ENCODE peak calls at places on chromosomes 3 and 15, in eight cellular contexts. H, K, S, U, G, I, R and T are unnamed samples.

GRCh38 chr3:180229113-180229512 is 192.4 kb upstream of the PEX5L start:
- DNase-seq in R (no peak), K (no peak), S (no peak), G (no peak), I (no peak), H (no peak), U (no peak), T (no peak)

GRCh38 chr3:187843654-187844053 is 98.4 kb upstream of the BCL6 start:
- DNase-seq in S (no peak), I (no peak), R (no peak), K (no peak), U (no peak), H (no peak), G (no peak), T (no peak)

GRCh38 chr3:8446845-8447244 is 54.8 kb upstream of the LMCD1 start:
- DNase-seq in H (peak), U (no peak), S (no peak), G (no peak), K (no peak), R (no peak), I (no peak), T (peak)

GRCh38 chr3:157151627-157152026 is 8.3 kb downstream of the CCNL1 start:
- DNase-seq in H (no peak), U (no peak), K (no peak), S (no peak), R (no peak), I (no peak), G (no peak), T (no peak)

GRCh38 chr3:53525765-53526761 is 31.7 kb downstream of the CACNA1D start:
- DNase-seq in S (no peak), K (no peak), H (no peak), I (no peak), R (no peak), U (no peak), G (no peak), T (no peak)

GRCh38 chr3:75329713-75330112 is 334.4 kb upstream of the FRG2C start:
- DNase-seq in U (no peak), R (no peak), G (peak), H (no peak), K (no peak), I (no peak), S (no peak), T (no peak)

GRCh38 chr3:171384101-171384891 is 75.9 kb downstream of the TNIK start:
- DNase-seq in K (no peak), R (no peak), S (no peak), H (no peak), G (no peak), I (no peak), U (no peak), T (no peak)

GRCh38 chr3:132987396-132987795 is 50.8 kb upstream of the TMEM108 start:
- DNase-seq in H (no peak), U (no peak), I (no peak), R (no peak), G (no peak), S (no peak), K (no peak), T (no peak)

GRCh38 chr3:14524311-14524711 is 15.8 kb downstream of the GRIP2 start:
- DNase-seq in U (no peak), S (no peak), R (no peak), G (no peak), I (no peak), H (no peak), K (no peak), T (no peak)

GRCh38 chr3:19232566-19232965 is 84.3 kb downstream of the KCNH8 start:
- DNase-seq in I (no peak), H (no peak), R (no peak), U (no peak), G (no peak), S (no peak), K (no peak), T (no peak)

GRCh38 chr15:100528833-100529428 is at the start of gene CERS3:
- DNase-seq in R (no peak), U (no peak), S (no peak), K (no peak), I (no peak), H (no peak), G (no peak), T (no peak)

GRCh38 chr3:46208167-46208704 is at the start of gene CCR1:
- DNase-seq in S (no peak), R (peak), I (peak), K (peak), G (peak), H (no peak), U (no peak), T (no peak)

GRCh38 chr15:77710637-77711036 is 77.9 kb upstream of the LINGO1 start:
- DNase-seq in U (no peak), R (no peak), I (no peak), G (no peak), H (no peak), S (peak), K (no peak), T (no peak)

GRCh38 chr3:10627884-10628572 is 122.6 kb upstream of the ATP2B2 start:
- DNase-seq in I (no peak), K (no peak), R (no peak), S (no peak), U (no peak), G (no peak), H (no peak), T (no peak)

GRCh38 chr3:136380530-136380929 is 130.4 kb downstream of the PCCB start:
- DNase-seq in R (no peak), G (no peak), K (no peak), H (no peak), S (no peak), U (no peak), I (no peak), T (no peak)

GRCh38 chr3:157131861-157132260 is 28.1 kb downstream of the CCNL1 start:
- DNase-seq in S (no peak), R (no peak), U (no peak), I (no peak), K (no peak), G (no peak), H (no peak), T (peak)

GRCh38 chr3:125186261-125186770 is 26.2 kb downstream of the SLC12A8 start:
- DNase-seq in U (no peak), G (no peak), R (no peak), K (no peak), H (no peak), S (no peak), I (no peak), T (no peak)

GRCh38 chr3:193960485-193961172 is 175.3 kb upstream of the HES1 start:
- DNase-seq in I (no peak), G (peak), K (no peak), H (peak), U (no peak), S (no peak), R (peak), T (peak)

GRCh38 chr3:196422976-196423781 is 9.0 kb downstream of the UBXN7 start:
- DNase-seq in G (no peak), K (no peak), R (no peak), U (no peak), I (no peak), H (peak), S (peak), T (peak)

GRCh38 chr15:78907577-78907976 is 34.9 kb downstream of the MORF4L1 start:
- DNase-seq in S (no peak), U (no peak), G (no peak), R (peak), H (peak), K (no peak), I (no peak), T (no peak)

GRCh38 chr3:183158552-183159006 is 4.0 kb downstream of the LAMP3 start:
- DNase-seq in S (no peak), H (peak), I (peak), K (no peak), R (peak), U (no peak), G (no peak), T (no peak)

GRCh38 chr3:88957751-88958452 is 149.5 kb upstream of the EPHA3 start:
- DNase-seq in H (no peak), S (no peak), I (no peak), K (no peak), U (no peak), G (no peak), R (no peak), T (no peak)

GRCh38 chr3:16070707-16071106 is 103.8 kb upstream of the GALNT15 start:
- DNase-seq in R (no peak), S (no peak), U (no peak), G (no peak), I (no peak), H (no peak), K (no peak), T (no peak)

GRCh38 chr3:17431477-17432045 is 310.9 kb downstream of the TBC1D5 start:
- DNase-seq in H (no peak), U (no peak), I (no peak), R (no peak), S (no peak), K (no peak), G (no peak), T (no peak)

GRCh38 chr15:50576156-50576555 is 29.7 kb upstream of the USP50 start:
- DNase-seq in S (no peak), R (no peak), K (no peak), I (no peak), U (no peak), G (no peak), H (no peak), T (no peak)

GRCh38 chr3:136535906-136536305 is 216.3 kb downstream of the STAG1 start:
- DNase-seq in G (no peak), H (no peak), K (no peak), I (no peak), U (no peak), S (no peak), R (no peak), T (no peak)

GRCh38 chr15:101027273-101027901 is 108.2 kb downstream of the LRRK1 start:
- DNase-seq in U (no peak), G (no peak), H (no peak), I (no peak), K (no peak), R (no peak), S (no peak), T (no peak)

GRCh38 chr15:88651971-88652370 is 13.2 kb downstream of the ISG20 start:
- DNase-seq in R (no peak), I (no peak), S (no peak), K (no peak), G (no peak), H (no peak), U (no peak), T (no peak)

GRCh38 chr15:101187820-101188516 is 63.9 kb downstream of the CHSY1 start:
- DNase-seq in H (peak), K (no peak), U (no peak), R (no peak), I (no peak), S (no peak), G (no peak), T (peak)

GRCh38 chr3:179069762-179070390 is 1.7 kb downstream of the ZMAT3 start:
- DNase-seq in H (peak), U (no peak), K (no peak), I (no peak), R (peak), G (no peak), S (peak), T (peak)

GRCh38 chr15:69719527-69719926 is 266.9 kb downstream of the RPLP1 start:
- DNase-seq in U (peak), G (no peak), I (peak), S (no peak), H (peak), K (peak), R (no peak), T (no peak)

GRCh38 chr3:186640473-186640818 is 247 bp downstream of the FETUB start:
- DNase-seq in G (no peak), U (no peak), H (no peak), R (peak), S (peak), K (no peak), I (no peak), T (no peak)

GRCh38 chr3:156631323-156631722 is 43.1 kb upstream of the TIPARP start:
- DNase-seq in G (no peak), U (no peak), H (no peak), S (no peak), I (no peak), R (no peak), K (no peak), T (no peak)